ENCODE peak calls at places on chromosomes 7 and 10, in four cellular contexts. One of them, this sample, is unnamed.

GRCh38 chr7:105651798-105652197 is 70.5 kb upstream of the EFCAB10 start:
- DNase-seq in T-helper 1 cell: no peak
- DNase-seq in H7: no peak
- DNase-seq in activated CD8-positive, alpha-beta memory T cell treated with anti-CD3 and anti-CD28 coated beads, Interleukin-2, amount 10 ng/mL, durations not matched to agents 7 days and 5 days: no peak
- DNase-seq in this sample: no peak

GRCh38 chr10:11546581-11546980 is 64.9 kb downstream of the USP6NL start:
- DNase-seq in H7: no peak
- DNase-seq in T-helper 1 cell: no peak
- DNase-seq in activated CD8-positive, alpha-beta memory T cell treated with anti-CD3 and anti-CD28 coated beads, Interleukin-2, amount 10 ng/mL, durations not matched to agents 7 days and 5 days: no peak
- DNase-seq in this sample: no peak

GRCh38 chr7:91657386-91658120 is 222.9 kb downstream of the MTERF1 start:
- DNase-seq in activated CD8-positive, alpha-beta memory T cell treated with anti-CD3 and anti-CD28 coated beads, Interleukin-2, amount 10 ng/mL, durations not matched to agents 7 days and 5 days: no peak
- DNase-seq in H7: no peak
- DNase-seq in T-helper 1 cell: no peak
- DNase-seq in this sample: no peak

GRCh38 chr7:46996972-46997371 is 584.9 kb downstream of the TNS3 start:
- DNase-seq in H7: no peak
- DNase-seq in T-helper 1 cell: no peak
- DNase-seq in activated CD8-positive, alpha-beta memory T cell treated with anti-CD3 and anti-CD28 coated beads, Interleukin-2, amount 10 ng/mL, durations not matched to agents 7 days and 5 days: no peak
- DNase-seq in this sample: no peak

GRCh38 chr7:142088022-142088714 is 23.4 kb upstream of the MGAM2 start:
- DNase-seq in T-helper 1 cell: no peak
- DNase-seq in activated CD8-positive, alpha-beta memory T cell treated with anti-CD3 and anti-CD28 coated beads, Interleukin-2, amount 10 ng/mL, durations not matched to agents 7 days and 5 days: no peak
- DNase-seq in H7: no peak
- DNase-seq in this sample: no peak

GRCh38 chr7:158183431-158183830 is 404.2 kb downstream of the PTPRN2 start:
- DNase-seq in activated CD8-positive, alpha-beta memory T cell treated with anti-CD3 and anti-CD28 coated beads, Interleukin-2, amount 10 ng/mL, durations not matched to agents 7 days and 5 days: no peak
- DNase-seq in H7: no peak
- DNase-seq in T-helper 1 cell: no peak
- DNase-seq in this sample: no peak

GRCh38 chr7:82382276-82382675 is 61.3 kb downstream of the CACNA2D1 start:
- DNase-seq in T-helper 1 cell: no peak
- DNase-seq in activated CD8-positive, alpha-beta memory T cell treated with anti-CD3 and anti-CD28 coated beads, Interleukin-2, amount 10 ng/mL, durations not matched to agents 7 days and 5 days: no peak
- DNase-seq in H7: peak
- DNase-seq in this sample: no peak

GRCh38 chr7:155580367-155580766 is 34.0 kb upstream of the CNPY1 start:
- DNase-seq in T-helper 1 cell: no peak
- DNase-seq in H7: no peak
- DNase-seq in activated CD8-positive, alpha-beta memory T cell treated with anti-CD3 and anti-CD28 coated beads, Interleukin-2, amount 10 ng/mL, durations not matched to agents 7 days and 5 days: no peak
- DNase-seq in this sample: no peak

GRCh38 chr7:153084283-153084682 is 324.7 kb downstream of the ACTR3B start:
- DNase-seq in T-helper 1 cell: no peak
- DNase-seq in H7: no peak
- DNase-seq in activated CD8-positive, alpha-beta memory T cell treated with anti-CD3 and anti-CD28 coated beads, Interleukin-2, amount 10 ng/mL, durations not matched to agents 7 days and 5 days: no peak
- DNase-seq in this sample: no peak

GRCh38 chr7:97116308-97116707 is 1.2 kb upstream of the SDHAF3 start:
- DNase-seq in T-helper 1 cell: no peak
- DNase-seq in activated CD8-positive, alpha-beta memory T cell treated with anti-CD3 and anti-CD28 coated beads, Interleukin-2, amount 10 ng/mL, durations not matched to agents 7 days and 5 days: no peak
- DNase-seq in H7: no peak
- DNase-seq in this sample: no peak

GRCh38 chr7:42272793-42273665 is 36.0 kb upstream of the GLI3 start:
- DNase-seq in activated CD8-positive, alpha-beta memory T cell treated with anti-CD3 and anti-CD28 coated beads, Interleukin-2, amount 10 ng/mL, durations not matched to agents 7 days and 5 days: no peak
- DNase-seq in H7: peak
- DNase-seq in T-helper 1 cell: no peak
- DNase-seq in this sample: no peak

GRCh38 chr7:155009570-155010157 is 6.7 kb upstream of the PAXIP1 start:
- DNase-seq in H7: peak
- DNase-seq in T-helper 1 cell: no peak
- DNase-seq in activated CD8-positive, alpha-beta memory T cell treated with anti-CD3 and anti-CD28 coated beads, Interleukin-2, amount 10 ng/mL, durations not matched to agents 7 days and 5 days: peak
- DNase-seq in this sample: no peak

GRCh38 chr7:81159402-81159801 is 240.6 kb upstream of the SEMA3C start:
- DNase-seq in T-helper 1 cell: no peak
- DNase-seq in activated CD8-positive, alpha-beta memory T cell treated with anti-CD3 and anti-CD28 coated beads, Interleukin-2, amount 10 ng/mL, durations not matched to agents 7 days and 5 days: no peak
- DNase-seq in H7: no peak
- DNase-seq in this sample: no peak

GRCh38 chr10:114821915-114822770 is 563 bp downstream of the FHIP2A start:
- DNase-seq in activated CD8-positive, alpha-beta memory T cell treated with anti-CD3 and anti-CD28 coated beads, Interleukin-2, amount 10 ng/mL, durations not matched to agents 7 days and 5 days: peak
- DNase-seq in H7: peak
- DNase-seq in T-helper 1 cell: peak
- DNase-seq in this sample: no peak

GRCh38 chr7:91288208-91288824 is 24.1 kb downstream of the FZD1 start:
- DNase-seq in T-helper 1 cell: no peak
- DNase-seq in H7: no peak
- DNase-seq in activated CD8-positive, alpha-beta memory T cell treated with anti-CD3 and anti-CD28 coated beads, Interleukin-2, amount 10 ng/mL, durations not matched to agents 7 days and 5 days: no peak
- DNase-seq in this sample: no peak

GRCh38 chr7:69873512-69873911 is 275.2 kb downstream of the AUTS2 start:
- DNase-seq in T-helper 1 cell: no peak
- DNase-seq in H7: no peak
- DNase-seq in activated CD8-positive, alpha-beta memory T cell treated with anti-CD3 and anti-CD28 coated beads, Interleukin-2, amount 10 ng/mL, durations not matched to agents 7 days and 5 days: no peak
- DNase-seq in this sample: no peak

GRCh38 chr7:108561047-108561619 is 8.4 kb downstream of the THAP5 start:
- DNase-seq in activated CD8-positive, alpha-beta memory T cell treated with anti-CD3 and anti-CD28 coated beads, Interleukin-2, amount 10 ng/mL, durations not matched to agents 7 days and 5 days: no peak
- DNase-seq in T-helper 1 cell: no peak
- DNase-seq in H7: no peak
- DNase-seq in this sample: no peak

GRCh38 chr7:43872401-43873165 is 3.3 kb upstream of the MRPS24 start:
- DNase-seq in T-helper 1 cell: no peak
- DNase-seq in activated CD8-positive, alpha-beta memory T cell treated with anti-CD3 and anti-CD28 coated beads, Interleukin-2, amount 10 ng/mL, durations not matched to agents 7 days and 5 days: no peak
- DNase-seq in H7: peak
- DNase-seq in this sample: no peak

GRCh38 chr10:132886211-132887099 is 55.9 kb downstream of the CFAP46 start:
- DNase-seq in T-helper 1 cell: no peak
- DNase-seq in activated CD8-positive, alpha-beta memory T cell treated with anti-CD3 and anti-CD28 coated beads, Interleukin-2, amount 10 ng/mL, durations not matched to agents 7 days and 5 days: no peak
- DNase-seq in H7: peak
- DNase-seq in this sample: no peak

GRCh38 chr10:124003070-124003419 is 90.4 kb downstream of the CHST15 start:
- DNase-seq in H7: no peak
- DNase-seq in T-helper 1 cell: no peak
- DNase-seq in activated CD8-positive, alpha-beta memory T cell treated with anti-CD3 and anti-CD28 coated beads, Interleukin-2, amount 10 ng/mL, durations not matched to agents 7 days and 5 days: no peak
- DNase-seq in this sample: no peak

GRCh38 chr10:29208816-29209215 is 80.1 kb upstream of the LYZL1 start:
- DNase-seq in T-helper 1 cell: no peak
- DNase-seq in H7: no peak
- DNase-seq in activated CD8-positive, alpha-beta memory T cell treated with anti-CD3 and anti-CD28 coated beads, Interleukin-2, amount 10 ng/mL, durations not matched to agents 7 days and 5 days: no peak
- DNase-seq in this sample: no peak

GRCh38 chr10:62766383-62766782 is 38.1 kb upstream of the ADO start:
- DNase-seq in T-helper 1 cell: no peak
- DNase-seq in H7: no peak
- DNase-seq in activated CD8-positive, alpha-beta memory T cell treated with anti-CD3 and anti-CD28 coated beads, Interleukin-2, amount 10 ng/mL, durations not matched to agents 7 days and 5 days: no peak
- DNase-seq in this sample: no peak

GRCh38 chr7:135247746-135248471 is 14.3 kb downstream of the STRA8 start:
- DNase-seq in T-helper 1 cell: no peak
- DNase-seq in H7: no peak
- DNase-seq in activated CD8-positive, alpha-beta memory T cell treated with anti-CD3 and anti-CD28 coated beads, Interleukin-2, amount 10 ng/mL, durations not matched to agents 7 days and 5 days: no peak
- DNase-seq in this sample: peak

GRCh38 chr10:124164252-124164651 is 70.9 kb upstream of the CHST15 start:
- DNase-seq in H7: no peak
- DNase-seq in T-helper 1 cell: no peak
- DNase-seq in activated CD8-positive, alpha-beta memory T cell treated with anti-CD3 and anti-CD28 coated beads, Interleukin-2, amount 10 ng/mL, durations not matched to agents 7 days and 5 days: no peak
- DNase-seq in this sample: no peak

GRCh38 chr7:87216701-87217508 is 2.6 kb downstream of the TMEM243 start:
- DNase-seq in activated CD8-positive, alpha-beta memory T cell treated with anti-CD3 and anti-CD28 coated beads, Interleukin-2, amount 10 ng/mL, durations not matched to agents 7 days and 5 days: peak
- DNase-seq in H7: no peak
- DNase-seq in T-helper 1 cell: no peak
- DNase-seq in this sample: no peak

GRCh38 chr10:86178401-86179142 is 188.0 kb downstream of the GRID1 start:
- DNase-seq in T-helper 1 cell: no peak
- DNase-seq in activated CD8-positive, alpha-beta memory T cell treated with anti-CD3 and anti-CD28 coated beads, Interleukin-2, amount 10 ng/mL, durations not matched to agents 7 days and 5 days: no peak
- DNase-seq in H7: peak
- DNase-seq in this sample: no peak

GRCh38 chr10:92567952-92568600 is 5.8 kb downstream of the IDE start:
- DNase-seq in activated CD8-positive, alpha-beta memory T cell treated with anti-CD3 and anti-CD28 coated beads, Interleukin-2, amount 10 ng/mL, durations not matched to agents 7 days and 5 days: no peak
- DNase-seq in T-helper 1 cell: no peak
- DNase-seq in H7: peak
- DNase-seq in this sample: no peak

GRCh38 chr7:132942721-132943120 is 139.2 kb downstream of the CHCHD3 start:
- DNase-seq in activated CD8-positive, alpha-beta memory T cell treated with anti-CD3 and anti-CD28 coated beads, Interleukin-2, amount 10 ng/mL, durations not matched to agents 7 days and 5 days: no peak
- DNase-seq in T-helper 1 cell: no peak
- DNase-seq in H7: no peak
- DNase-seq in this sample: no peak

GRCh38 chr7:69941077-69941476 is 342.8 kb downstream of the AUTS2 start:
- DNase-seq in activated CD8-positive, alpha-beta memory T cell treated with anti-CD3 and anti-CD28 coated beads, Interleukin-2, amount 10 ng/mL, durations not matched to agents 7 days and 5 days: no peak
- DNase-seq in T-helper 1 cell: no peak
- DNase-seq in H7: no peak
- DNase-seq in this sample: no peak

GRCh38 chr7:92646966-92647625 is 56.9 kb upstream of the FAM133B start:
- DNase-seq in T-helper 1 cell: no peak
- DNase-seq in activated CD8-positive, alpha-beta memory T cell treated with anti-CD3 and anti-CD28 coated beads, Interleukin-2, amount 10 ng/mL, durations not matched to agents 7 days and 5 days: no peak
- DNase-seq in H7: no peak
- DNase-seq in this sample: no peak

GRCh38 chr7:48304641-48305040 is 133.4 kb downstream of the ABCA13 start:
- DNase-seq in T-helper 1 cell: no peak
- DNase-seq in activated CD8-positive, alpha-beta memory T cell treated with anti-CD3 and anti-CD28 coated beads, Interleukin-2, amount 10 ng/mL, durations not matched to agents 7 days and 5 days: no peak
- DNase-seq in H7: no peak
- DNase-seq in this sample: no peak

GRCh38 chr10:3241128-3242057 is 68.8 kb upstream of the PITRM1 start:
- DNase-seq in H7: no peak
- DNase-seq in activated CD8-positive, alpha-beta memory T cell treated with anti-CD3 and anti-CD28 coated beads, Interleukin-2, amount 10 ng/mL, durations not matched to agents 7 days and 5 days: no peak
- DNase-seq in T-helper 1 cell: no peak
- DNase-seq in this sample: no peak

GRCh38 chr7:1532456-1533254 is 2.2 kb downstream of the MAFK start:
- DNase-seq in activated CD8-positive, alpha-beta memory T cell treated with anti-CD3 and anti-CD28 coated beads, Interleukin-2, amount 10 ng/mL, durations not matched to agents 7 days and 5 days: peak
- DNase-seq in T-helper 1 cell: no peak
- DNase-seq in H7: peak
- DNase-seq in this sample: no peak

GRCh38 chr10:49071221-49071761 is 44.0 kb downstream of the VSTM4 start:
- DNase-seq in H7: no peak
- DNase-seq in T-helper 1 cell: no peak
- DNase-seq in activated CD8-positive, alpha-beta memory T cell treated with anti-CD3 and anti-CD28 coated beads, Interleukin-2, amount 10 ng/mL, durations not matched to agents 7 days and 5 days: no peak
- DNase-seq in this sample: peak